ENCODE peak calls at places on chromosomes 6 and 20, in ten cellular contexts. B is fibroblast of pulmonary artery; G is CD8-positive, alpha-beta T cell; U is psoas muscle; Y is HepG2; A is GM12878; H is lung; J is pancreas; L is Peyer's patch; R is HCT116. P is an unnamed sample.

GRCh38 chr6:27890351-27891299 is 21.6 kb downstream of the OR2B2 start:
- DNase-seq in R (peak; percentile 97), U (peak; percentile 24), J (no peak), Y (no peak), A (peak; percentile 100), G (peak; percentile 77), H (no peak), L (peak; percentile 81), B (peak; percentile 97), P (peak; percentile 80)

GRCh38 chr6:72861935-72862432 is 240.1 kb downstream of the KCNQ5 start:
- DNase-seq in G (no peak), L (no peak), J (no peak), A (peak; percentile 13), R (no peak), U (peak; percentile 44), Y (no peak), H (no peak), B (peak; percentile 57), P (no peak)

GRCh38 chr6:13554929-13555333 is 19.5 kb upstream of the SIRT5 start:
- DNase-seq in U (peak; percentile 18), H (no peak), A (no peak), J (no peak), G (no peak), B (peak; percentile 33), Y (no peak), L (no peak), R (no peak), P (peak; percentile 80)

GRCh38 chr20:46751856-46752255 is 42.4 kb downstream of the SLC2A10 start:
- DNase-seq in B (no peak), J (no peak), U (no peak), Y (no peak), R (no peak), H (no peak), A (no peak), G (no peak), L (no peak), P (peak; percentile 53)

GRCh38 chr6:117389227-117390057 is 36.3 kb downstream of the ROS1 start:
- DNase-seq in H (no peak), G (no peak), B (peak; percentile 11), L (no peak), A (no peak), U (no peak), J (no peak), Y (peak; percentile 78), R (no peak), P (no peak)

GRCh38 chr6:33716890-33717632 is 5.6 kb upstream of the UQCC2 start:
- DNase-seq in Y (peak; percentile 58), A (no peak), R (peak; percentile 12), G (no peak), U (no peak), H (no peak), B (no peak), L (no peak), J (no peak), P (no peak)

GRCh38 chr6:161951139-161951538 is 677.3 kb upstream of the AGPAT4 start:
- DNase-seq in J (no peak), H (no peak), L (no peak), B (no peak), A (no peak), U (no peak), R (no peak), G (no peak), Y (no peak), P (no peak)

GRCh38 chr6:155936551-155936950 is 480.9 kb upstream of the NOX3 start:
- DNase-seq in B (no peak), L (no peak), H (no peak), J (no peak), R (no peak), A (no peak), U (no peak), Y (no peak), G (no peak), P (no peak)

GRCh38 chr6:92341224-92341623 is 1078.1 kb downstream of the EPHA7 start:
- DNase-seq in H (no peak), J (no peak), G (no peak), R (no peak), A (no peak), Y (no peak), B (no peak), L (no peak), U (no peak), P (no peak)
- H3K4me3 ChIP-seq in H (no peak overlapping the region), J (no peak overlapping the region), G (no peak overlapping the region), R (no peak overlapping the region), A (no peak overlapping the region), Y (no peak overlapping the region), B (no peak overlapping the region), L (no peak overlapping the region), U (no peak overlapping the region), P (no peak overlapping the region)

GRCh38 chr20:44287272-44288097 is 23.5 kb downstream of the FITM2 start:
- DNase-seq in J (no peak), R (no peak), G (no peak), A (no peak), U (no peak), B (peak; percentile 45), Y (peak; percentile 66), L (no peak), H (no peak), P (no peak)

GRCh38 chr20:44288252-44288651 is 22.8 kb downstream of the FITM2 start:
- DNase-seq in L (no peak), Y (peak; percentile 52), G (no peak), A (no peak), U (no peak), B (no peak), H (no peak), J (no peak), R (no peak), P (no peak)

GRCh38 chr20:44297721-44298120 is 13.3 kb downstream of the FITM2 start:
- DNase-seq in R (no peak), B (no peak), A (no peak), H (no peak), Y (no peak), U (no peak), L (no peak), J (no peak), G (no peak), P (no peak)

GRCh38 chr20:44295995-44296394 is 15.0 kb downstream of the FITM2 start:
- DNase-seq in L (no peak), A (no peak), J (no peak), U (no peak), B (no peak), H (peak; percentile 70), Y (no peak), R (no peak), G (no peak), P (no peak)

DNA sequence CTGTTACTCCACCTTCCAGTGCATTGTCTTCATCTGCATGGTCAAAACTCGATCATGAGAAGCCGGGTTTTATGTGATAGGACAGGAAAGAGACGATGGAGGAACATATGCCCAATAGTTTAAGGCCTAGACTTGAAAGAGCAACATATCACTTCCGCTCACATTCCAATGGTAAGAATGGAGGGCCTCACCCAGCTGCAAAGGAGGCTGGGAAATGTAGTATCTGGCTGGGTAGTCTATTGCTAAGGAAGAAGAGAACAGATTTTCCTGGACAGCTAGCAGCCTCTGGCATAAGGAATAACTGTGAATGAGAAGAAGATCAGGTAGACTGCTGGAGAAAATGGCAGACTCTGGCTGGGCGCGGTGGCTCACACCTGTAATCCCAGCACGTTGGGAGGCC is 19.2 kb downstream of the FITM2 start:
- DNase-seq in G (no peak), Y (no peak), H (no peak), R (no peak), U (no peak), A (no peak), B (no peak), L (no peak), J (no peak), P (no peak)
- H3K4me3 ChIP-seq in G (no peak overlapping the region), Y (no peak overlapping the region), H (no peak overlapping the region), R (no peak overlapping the region), U (no peak overlapping the region), A (no peak overlapping the region), B (no peak overlapping the region), L (no peak overlapping the region), J (no peak overlapping the region), P (no peak overlapping the region)

DNA sequence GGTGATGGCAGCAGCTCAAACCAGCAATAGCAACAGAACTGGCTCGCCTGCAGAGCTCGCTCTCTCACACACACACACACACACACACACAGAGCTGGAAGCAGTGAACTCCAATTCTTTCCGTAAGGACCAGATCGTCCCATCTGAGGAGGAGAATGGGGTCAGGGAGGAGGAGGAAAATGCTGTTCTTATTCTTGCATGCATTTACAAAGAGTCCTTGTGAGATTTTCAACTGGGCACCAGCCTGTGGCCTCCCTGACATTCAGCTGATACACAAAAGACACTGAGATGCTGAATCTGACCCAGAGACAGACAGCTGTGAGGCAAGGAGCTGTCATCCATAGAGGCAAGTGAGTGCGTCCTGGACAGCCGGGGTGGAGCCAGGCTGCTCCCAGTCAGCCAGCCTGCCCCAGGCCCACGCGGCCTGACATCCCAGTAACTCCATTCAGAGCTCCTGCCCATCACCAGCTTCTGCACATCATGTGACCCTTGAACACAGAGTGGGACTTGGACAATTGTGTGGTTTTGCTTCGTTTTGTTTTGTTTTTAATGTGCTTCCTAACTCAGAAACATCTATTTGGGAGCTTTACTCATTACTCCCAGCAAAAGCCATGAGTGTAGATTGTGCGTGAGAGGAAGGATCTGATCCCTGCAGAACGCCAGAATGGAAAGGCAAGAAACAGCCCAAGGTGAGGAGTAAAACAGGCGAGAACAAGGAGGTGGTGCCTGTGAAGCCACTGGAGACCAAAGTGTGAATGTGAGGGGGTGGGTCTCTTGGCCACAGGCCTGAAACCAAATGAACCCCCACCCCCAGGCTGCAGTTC is 2.1 kb downstream of the SERPINB9 start:
- DNase-seq in L (no peak), U (no peak), G (no peak), R (no peak), H (no peak), Y (no peak), A (no peak), B (peak; percentile 25), J (no peak), P (peak; percentile 46)
- H3K4me3 ChIP-seq in L (peak overlapping the region; percentile 56), U (peak overlapping the region; percentile 34), G (peak overlapping the region; percentile 90), R (no peak overlapping the region), H (peak overlapping the region; percentile 27), Y (no peak overlapping the region), A (peak overlapping the region; percentile 57), B (peak overlapping the region; percentile 84), J (no peak overlapping the region), P (peak overlapping the region; percentile 88)

GRCh38 chr20:64043768-64044167 is 5.7 kb downstream of the SOX18 start:
- DNase-seq in J (no peak), A (no peak), Y (no peak), G (no peak), H (no peak), L (no peak), B (no peak), R (no peak), U (no peak), P (no peak)

GRCh38 chr20:64039293-64040160 is 3.5 kb downstream of the C20orf204 start:
- DNase-seq in B (no peak), A (no peak), U (no peak), R (no peak), G (peak; percentile 19), J (no peak), Y (no peak), L (no peak), H (no peak), P (peak; percentile 86)

GRCh38 chr20:64040231-64041039 is 4.5 kb downstream of the C20orf204 start:
- DNase-seq in L (no peak), Y (no peak), B (no peak), H (no peak), G (peak; percentile 6), R (no peak), U (no peak), A (no peak), J (no peak), P (no peak)

GRCh38 chr20:64041040-64041780 is 5.2 kb downstream of the C20orf204 start:
- DNase-seq in H (no peak), U (no peak), B (no peak), Y (peak; percentile 67), L (no peak), A (no peak), J (no peak), R (no peak), G (peak; percentile 18), P (peak; percentile 69)

DNA sequence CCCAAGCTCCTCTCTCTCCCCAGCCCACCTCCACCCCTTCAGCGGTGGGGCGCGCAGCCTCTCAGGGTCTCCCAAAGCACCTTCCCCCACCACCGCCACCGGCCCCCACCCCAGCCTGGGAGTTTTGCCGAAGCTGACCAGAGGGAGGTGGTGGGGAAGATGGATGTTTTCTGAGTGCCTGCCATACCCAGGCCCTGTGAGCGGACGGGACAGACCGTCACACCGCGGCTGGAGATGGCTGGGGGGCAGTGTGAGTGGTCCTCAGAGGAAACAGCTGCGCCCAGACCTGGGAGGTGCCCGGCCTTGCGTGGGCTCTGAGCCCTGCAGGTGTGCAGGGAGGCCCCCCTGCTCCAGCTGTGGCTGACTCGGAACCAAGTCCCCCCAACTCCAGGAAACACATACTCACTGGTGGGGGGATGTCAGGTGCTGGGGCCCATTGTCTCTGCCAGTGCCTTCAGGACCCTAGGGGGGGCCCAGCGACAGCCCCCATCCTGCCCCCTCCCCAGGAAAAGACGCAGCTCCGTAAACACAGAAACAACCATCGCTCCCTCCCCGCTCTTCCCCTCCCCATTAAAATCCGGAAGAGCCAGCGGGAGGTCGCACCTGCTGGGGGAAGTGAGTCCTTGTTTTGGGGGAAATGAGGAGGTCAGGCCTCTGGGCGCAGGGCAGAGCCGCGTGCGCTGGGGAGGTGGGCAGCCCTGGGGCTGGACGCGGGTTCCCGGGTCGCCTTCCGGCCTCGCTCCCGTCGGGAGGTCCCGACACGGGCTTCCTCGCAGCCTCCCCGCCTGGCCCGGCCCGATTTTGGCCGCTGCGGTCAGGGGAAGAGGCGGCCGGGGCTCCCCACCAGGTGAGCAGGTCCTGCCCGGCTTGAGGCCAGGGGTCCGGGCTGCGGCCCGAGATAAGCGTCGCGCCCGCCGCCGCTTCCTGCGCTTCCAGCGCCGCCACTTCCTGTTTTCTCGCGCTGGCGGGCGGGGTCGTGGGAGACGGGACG is 6.1 kb downstream of the C20orf204 start:
- DNase-seq in U (no peak), G (peak; percentile 18), R (no peak), J (no peak), A (no peak), L (no peak), Y (no peak), B (no peak), H (no peak), P (peak; percentile 84)
- H3K4me3 ChIP-seq in U (peak overlapping the region; percentile 58), G (peak overlapping the region; percentile 72), R (no peak overlapping the region), J (peak overlapping the region; percentile 40), A (peak overlapping the region; percentile 64), L (peak overlapping the region; percentile 39), Y (peak overlapping the region; percentile 70), B (peak overlapping the region; percentile 30), H (peak overlapping the region; percentile 28), P (peak overlapping the region; percentile 54)

P was measured in H7.